ENCODE peak calls at places on chromosomes 13 and 19, in six cellular contexts. One of them, this sample, is unnamed.

GRCh38 chr13:21733475-21734311 is 62.8 kb downstream of the FGF9 start:
- DNase-seq in suprapubic skin: no peak
- DNase-seq in glutamatergic neuron: no peak
- DNase-seq in stomach: no peak
- DNase-seq in cardiac muscle cell: no peak
- DNase-seq in fibroblast of lung: peak
- DNase-seq in this sample: no peak

GRCh38 chr19:40433391-40434216 is 7.8 kb upstream of the SERTAD1 start:
- DNase-seq in suprapubic skin: peak
- DNase-seq in glutamatergic neuron: peak
- DNase-seq in fibroblast of lung: peak
- DNase-seq in stomach: peak
- DNase-seq in cardiac muscle cell: peak
- DNase-seq in this sample: peak

GRCh38 chr13:52097197-52097596 is 31.7 kb downstream of the NEK5 start:
- DNase-seq in glutamatergic neuron: no peak
- DNase-seq in fibroblast of lung: no peak
- DNase-seq in suprapubic skin: no peak
- DNase-seq in stomach: no peak
- DNase-seq in cardiac muscle cell: no peak
- DNase-seq in this sample: no peak

GRCh38 chr13:98450495-98451167 is 126.3 kb downstream of the STK24 start:
- DNase-seq in suprapubic skin: no peak
- DNase-seq in fibroblast of lung: peak
- DNase-seq in glutamatergic neuron: no peak
- DNase-seq in stomach: no peak
- DNase-seq in cardiac muscle cell: peak
- DNase-seq in this sample: no peak

GRCh38 chr13:59771272-59771671 is 392.5 kb downstream of the DIAPH3 start:
- DNase-seq in fibroblast of lung: no peak
- DNase-seq in suprapubic skin: no peak
- DNase-seq in cardiac muscle cell: peak
- DNase-seq in glutamatergic neuron: no peak
- DNase-seq in stomach: no peak
- DNase-seq in this sample: no peak

GRCh38 chr19:344625-345319 is at the start of gene MIER2:
- DNase-seq in glutamatergic neuron: peak
- DNase-seq in cardiac muscle cell: peak
- DNase-seq in suprapubic skin: peak
- DNase-seq in fibroblast of lung: peak
- DNase-seq in stomach: peak
- DNase-seq in this sample: peak

GRCh38 chr19:58153386-58153785 is 2.8 kb upstream of the ZNF329 start:
- DNase-seq in fibroblast of lung: no peak
- DNase-seq in glutamatergic neuron: no peak
- DNase-seq in cardiac muscle cell: no peak
- DNase-seq in suprapubic skin: no peak
- DNase-seq in stomach: no peak
- DNase-seq in this sample: no peak

GRCh38 chr19:58468216-58468839 is 1.4 kb downstream of the ZNF324 start:
- DNase-seq in suprapubic skin: no peak
- DNase-seq in glutamatergic neuron: no peak
- DNase-seq in cardiac muscle cell: no peak
- DNase-seq in stomach: no peak
- DNase-seq in fibroblast of lung: no peak
- DNase-seq in this sample: no peak

GRCh38 chr19:38724380-38724854 is 19.9 kb downstream of the CAPN12 start:
- DNase-seq in cardiac muscle cell: no peak
- DNase-seq in suprapubic skin: no peak
- DNase-seq in stomach: no peak
- DNase-seq in glutamatergic neuron: no peak
- DNase-seq in fibroblast of lung: no peak
- DNase-seq in this sample: no peak

GRCh38 chr13:45167611-45168554 is 33.0 kb downstream of the KCTD4 start:
- DNase-seq in glutamatergic neuron: no peak
- DNase-seq in suprapubic skin: no peak
- DNase-seq in cardiac muscle cell: no peak
- DNase-seq in stomach: peak
- DNase-seq in fibroblast of lung: peak
- DNase-seq in this sample: no peak

GRCh38 chr13:39542361-39542760 is 60.6 kb downstream of the LHFPL6 start:
- DNase-seq in fibroblast of lung: no peak
- DNase-seq in cardiac muscle cell: no peak
- DNase-seq in stomach: no peak
- DNase-seq in suprapubic skin: no peak
- DNase-seq in glutamatergic neuron: no peak
- DNase-seq in this sample: no peak

GRCh38 chr13:113887700-113888201 is 23.9 kb upstream of the GAS6 start:
- DNase-seq in glutamatergic neuron: no peak
- DNase-seq in cardiac muscle cell: no peak
- DNase-seq in stomach: peak
- DNase-seq in fibroblast of lung: peak
- DNase-seq in suprapubic skin: no peak
- DNase-seq in this sample: no peak

GRCh38 chr19:5078179-5078578 is 109.3 kb downstream of the KDM4B start:
- DNase-seq in cardiac muscle cell: no peak
- DNase-seq in fibroblast of lung: no peak
- DNase-seq in stomach: no peak
- DNase-seq in suprapubic skin: no peak
- DNase-seq in glutamatergic neuron: no peak
- DNase-seq in this sample: no peak

GRCh38 chr13:40343550-40344269 is 322.7 kb downstream of the FOXO1 start:
- DNase-seq in glutamatergic neuron: no peak
- DNase-seq in suprapubic skin: no peak
- DNase-seq in cardiac muscle cell: no peak
- DNase-seq in fibroblast of lung: no peak
- DNase-seq in stomach: no peak
- DNase-seq in this sample: no peak

GRCh38 chr19:44807652-44808462 is 1.0 kb upstream of the BCAM start:
- DNase-seq in fibroblast of lung: peak
- DNase-seq in glutamatergic neuron: peak
- DNase-seq in suprapubic skin: no peak
- DNase-seq in cardiac muscle cell: peak
- DNase-seq in stomach: peak
- DNase-seq in this sample: no peak

GRCh38 chr13:111325146-111325890 is 4.9 kb downstream of the TEX29 start:
- DNase-seq in glutamatergic neuron: no peak
- DNase-seq in fibroblast of lung: no peak
- DNase-seq in cardiac muscle cell: no peak
- DNase-seq in suprapubic skin: peak
- DNase-seq in stomach: no peak
- DNase-seq in this sample: no peak

GRCh38 chr19:46000497-46001246 is 5.4 kb downstream of the CCDC61 start:
- DNase-seq in fibroblast of lung: no peak
- DNase-seq in cardiac muscle cell: peak
- DNase-seq in suprapubic skin: no peak
- DNase-seq in glutamatergic neuron: peak
- DNase-seq in stomach: peak
- DNase-seq in this sample: no peak

GRCh38 chr19:916645-917322 is 349 bp upstream of the KISS1R start:
- DNase-seq in stomach: no peak
- DNase-seq in suprapubic skin: no peak
- DNase-seq in fibroblast of lung: no peak
- DNase-seq in glutamatergic neuron: no peak
- DNase-seq in cardiac muscle cell: peak
- DNase-seq in this sample: no peak

GRCh38 chr13:67878376-67878775 is 648.2 kb upstream of the PCDH9 start:
- DNase-seq in fibroblast of lung: no peak
- DNase-seq in glutamatergic neuron: no peak
- DNase-seq in suprapubic skin: no peak
- DNase-seq in cardiac muscle cell: no peak
- DNase-seq in stomach: no peak
- DNase-seq in this sample: no peak

GRCh38 chr13:39918837-39919236 is 263.4 kb downstream of the COG6 start:
- DNase-seq in glutamatergic neuron: no peak
- DNase-seq in fibroblast of lung: no peak
- DNase-seq in suprapubic skin: no peak
- DNase-seq in cardiac muscle cell: no peak
- DNase-seq in stomach: no peak
- DNase-seq in this sample: no peak

GRCh38 chr19:10111405-10111811 is at the start of gene P2RY11:
- DNase-seq in suprapubic skin: no peak
- DNase-seq in stomach: no peak
- DNase-seq in cardiac muscle cell: no peak
- DNase-seq in glutamatergic neuron: no peak
- DNase-seq in fibroblast of lung: no peak
- DNase-seq in this sample: no peak

GRCh38 chr19:38073806-38074685 is 150.0 kb downstream of the DPF1 start:
- DNase-seq in suprapubic skin: no peak
- DNase-seq in glutamatergic neuron: peak
- DNase-seq in fibroblast of lung: no peak
- DNase-seq in stomach: no peak
- DNase-seq in cardiac muscle cell: peak
- DNase-seq in this sample: no peak

GRCh38 chr19:35299523-35300339 is 7.8 kb downstream of the MAG start:
- DNase-seq in stomach: no peak
- DNase-seq in suprapubic skin: peak
- DNase-seq in fibroblast of lung: no peak
- DNase-seq in glutamatergic neuron: no peak
- DNase-seq in cardiac muscle cell: peak
- DNase-seq in this sample: no peak

GRCh38 chr19:46404039-46404883 is 9.1 kb downstream of the CCDC8 start:
- DNase-seq in stomach: peak
- DNase-seq in fibroblast of lung: peak
- DNase-seq in suprapubic skin: no peak
- DNase-seq in cardiac muscle cell: peak
- DNase-seq in glutamatergic neuron: peak
- DNase-seq in this sample: no peak

GRCh38 chr13:72313546-72313945 is 413.9 kb downstream of the MZT1 start:
- DNase-seq in stomach: no peak
- DNase-seq in cardiac muscle cell: no peak
- DNase-seq in glutamatergic neuron: no peak
- DNase-seq in suprapubic skin: no peak
- DNase-seq in fibroblast of lung: no peak
- DNase-seq in this sample: no peak

GRCh38 chr13:52794589-52794988 is 53.9 kb downstream of the PCDH8 start:
- DNase-seq in fibroblast of lung: no peak
- DNase-seq in cardiac muscle cell: no peak
- DNase-seq in glutamatergic neuron: no peak
- DNase-seq in suprapubic skin: no peak
- DNase-seq in stomach: no peak
- DNase-seq in this sample: no peak

GRCh38 chr13:112580912-112581311 is 7.0 kb downstream of the TUBGCP3 start:
- DNase-seq in stomach: no peak
- DNase-seq in fibroblast of lung: no peak
- DNase-seq in suprapubic skin: no peak
- DNase-seq in glutamatergic neuron: no peak
- DNase-seq in cardiac muscle cell: no peak
- DNase-seq in this sample: no peak

GRCh38 chr13:100349594-100349993 is 239.0 kb downstream of the GGACT start:
- DNase-seq in suprapubic skin: no peak
- DNase-seq in cardiac muscle cell: no peak
- DNase-seq in fibroblast of lung: no peak
- DNase-seq in glutamatergic neuron: no peak
- DNase-seq in stomach: no peak
- DNase-seq in this sample: no peak

GRCh38 chr19:35281303-35281702 is 1.0 kb upstream of the HAMP start:
- DNase-seq in fibroblast of lung: no peak
- DNase-seq in cardiac muscle cell: no peak
- DNase-seq in suprapubic skin: no peak
- DNase-seq in stomach: no peak
- DNase-seq in glutamatergic neuron: no peak
- DNase-seq in this sample: no peak

GRCh38 chr13:77554079-77554478 is 18.6 kb downstream of the SCEL start:
- DNase-seq in stomach: no peak
- DNase-seq in fibroblast of lung: no peak
- DNase-seq in suprapubic skin: no peak
- DNase-seq in cardiac muscle cell: no peak
- DNase-seq in glutamatergic neuron: no peak
- DNase-seq in this sample: no peak

GRCh38 chr13:28138012-28138755 is at the start of gene PAN3:
- DNase-seq in suprapubic skin: peak
- DNase-seq in stomach: peak
- DNase-seq in fibroblast of lung: peak
- DNase-seq in cardiac muscle cell: peak
- DNase-seq in glutamatergic neuron: peak
- DNase-seq in this sample: peak

GRCh38 chr13:75704194-75704941 is 68.2 kb downstream of the LMO7 start:
- DNase-seq in cardiac muscle cell: peak
- DNase-seq in suprapubic skin: no peak
- DNase-seq in fibroblast of lung: peak
- DNase-seq in glutamatergic neuron: no peak
- DNase-seq in stomach: no peak
- DNase-seq in this sample: no peak

GRCh38 chr13:99970761-99971575 is 599 bp downstream of the ZIC5 start:
- DNase-seq in cardiac muscle cell: peak
- DNase-seq in stomach: no peak
- DNase-seq in fibroblast of lung: no peak
- DNase-seq in suprapubic skin: no peak
- DNase-seq in glutamatergic neuron: no peak
- DNase-seq in this sample: no peak

DNA sequence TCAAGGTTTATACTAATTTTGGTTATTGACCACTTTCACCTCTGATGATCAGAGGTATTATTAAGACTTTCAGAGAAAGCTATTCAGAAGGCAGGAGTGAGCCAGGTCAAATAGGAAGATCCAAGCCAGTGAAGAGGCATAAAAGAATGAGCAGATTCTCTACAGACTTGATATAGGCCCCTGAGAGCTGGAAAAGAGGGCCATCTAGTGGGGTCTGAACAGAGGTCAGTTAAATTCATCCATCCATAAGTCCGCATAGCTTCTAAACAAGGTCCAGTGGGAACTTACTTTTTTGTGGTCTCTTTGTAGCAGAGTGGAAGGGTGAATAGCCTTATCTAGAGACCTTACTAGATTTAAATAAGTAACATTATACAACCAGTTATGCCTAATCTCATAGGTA is 126.6 kb upstream of the UFM1 start:
- DNase-seq in stomach: no peak
- DNase-seq in cardiac muscle cell: peak
- DNase-seq in glutamatergic neuron: no peak
- DNase-seq in fibroblast of lung: peak
- DNase-seq in suprapubic skin: no peak
- DNase-seq in this sample: no peak
- TF ChIP-seq CTCF in stomach: no peak
- TF ChIP-seq CTCF in cardiac muscle cell: peak
- TF ChIP-seq CTCF in glutamatergic neuron: no peak
- TF ChIP-seq CTCF in fibroblast of lung: peak
- TF ChIP-seq CTCF in suprapubic skin: no peak
- TF ChIP-seq CTCF in this sample: no peak

GRCh38 chr19:31313291-31314030 is 35.8 kb downstream of the TSHZ3 start:
- DNase-seq in fibroblast of lung: no peak
- DNase-seq in suprapubic skin: no peak
- DNase-seq in cardiac muscle cell: no peak
- DNase-seq in stomach: no peak
- DNase-seq in glutamatergic neuron: no peak
- DNase-seq in this sample: no peak
- TF ChIP-seq CTCF in fibroblast of lung: no peak
- TF ChIP-seq CTCF in suprapubic skin: no peak
- TF ChIP-seq CTCF in cardiac muscle cell: no peak
- TF ChIP-seq CTCF in stomach: no peak
- TF ChIP-seq CTCF in glutamatergic neuron: no peak
- TF ChIP-seq CTCF in this sample: no peak

GRCh38 chr19:2221918-2222317 is 14.2 kb downstream of the PLEKHJ1 start:
- DNase-seq in fibroblast of lung: no peak
- DNase-seq in suprapubic skin: no peak
- DNase-seq in stomach: no peak
- DNase-seq in glutamatergic neuron: no peak
- DNase-seq in cardiac muscle cell: peak
- DNase-seq in this sample: no peak
- TF ChIP-seq CTCF in fibroblast of lung: peak
- TF ChIP-seq CTCF in suprapubic skin: no peak
- TF ChIP-seq CTCF in stomach: peak
- TF ChIP-seq CTCF in glutamatergic neuron: no peak
- TF ChIP-seq CTCF in cardiac muscle cell: peak
- TF ChIP-seq CTCF in this sample: no peak

GRCh38 chr19:54448774-54449700 is at the start of gene LENG8:
- DNase-seq in glutamatergic neuron: peak
- DNase-seq in stomach: peak
- DNase-seq in suprapubic skin: peak
- DNase-seq in cardiac muscle cell: peak
- DNase-seq in fibroblast of lung: peak
- DNase-seq in this sample: peak
- TF ChIP-seq CTCF in glutamatergic neuron: no peak
- TF ChIP-seq CTCF in stomach: no peak
- TF ChIP-seq CTCF in suprapubic skin: no peak
- TF ChIP-seq CTCF in cardiac muscle cell: no peak
- TF ChIP-seq CTCF in fibroblast of lung: no peak
- TF ChIP-seq CTCF in this sample: peak

This sample was measured in tibial nerve.